ENCODE peak calls at places on chromosomes 12 and 14, in ten cellular contexts. O is cardiac muscle cell; L is GM12878; Q is vagina; H is CD4-positive, alpha-beta T cell; Y is heart right ventricle; V is left ventricle myocardium inferior; P is lower lobe of right lung; T is effector memory CD4-positive, alpha-beta T cell; K is breast epithelium. B is an unnamed sample.

GRCh38 chr14:81382517-81383225 is 17.5 kb downstream of the STON2 start:
- DNase-seq in O (no peak), H (no peak), V (no peak), P (no peak), T (no peak), Q (no peak), L (no peak), K (no peak), Y (no peak), B (no peak)

GRCh38 chr12:10941916-10942607 is 3.0 kb upstream of the TAS2R14 start:
- DNase-seq in H (no peak), K (no peak), V (no peak), Q (no peak), P (no peak), L (peak; percentile 9), T (no peak), Y (no peak), O (no peak), B (no peak)

GRCh38 chr14:89344871-89345270 is 72.2 kb downstream of the FOXN3 start:
- DNase-seq in Q (no peak), L (no peak), O (no peak), K (no peak), P (no peak), T (no peak), Y (no peak), V (no peak), H (no peak), B (no peak)

GRCh38 chr12:2268478-2269286 is 215.9 kb downstream of the CACNA1C start:
- DNase-seq in O (no peak), V (no peak), K (no peak), Y (no peak), T (no peak), L (no peak), P (no peak), Q (no peak), H (no peak), B (no peak)

GRCh38 chr14:30375280-30375892 is 183.6 kb upstream of the G2E3 start:
- DNase-seq in Y (peak; percentile 30), P (peak; percentile 55), T (peak; percentile 6), Q (no peak), O (peak; percentile 53), L (no peak), H (peak; percentile 52), K (no peak), V (peak; percentile 47), B (no peak)

GRCh38 chr14:65101631-65102440 is 481 bp downstream of the MAX start:
- DNase-seq in Q (no peak), O (peak; percentile 38), L (no peak), K (no peak), T (peak; percentile 33), V (peak; percentile 23), P (peak; percentile 58), H (peak; percentile 32), Y (peak; percentile 14), B (no peak)

GRCh38 chr14:100669468-100669867 is 57.2 kb upstream of the DLK1 start:
- DNase-seq in P (no peak), K (no peak), Y (no peak), L (no peak), O (peak; percentile 48), V (no peak), Q (no peak), H (no peak), T (no peak), B (no peak)

GRCh38 chr14:25800841-25801240 is 750.9 kb upstream of the STXBP6 start:
- DNase-seq in H (no peak), O (no peak), K (no peak), L (no peak), Y (no peak), T (no peak), P (no peak), Q (no peak), V (no peak), B (no peak)

GRCh38 chr14:90419200-90419599 is 22.4 kb downstream of the CALM1 start:
- DNase-seq in O (no peak), V (peak; percentile 67), Q (peak; percentile 89), Y (peak; percentile 90), H (no peak), T (no peak), P (no peak), K (peak; percentile 67), L (no peak), B (peak; percentile 13)

GRCh38 chr14:59347915-59348314 is 117.3 kb downstream of the GPR135 start:
- DNase-seq in L (no peak), V (no peak), K (no peak), Q (no peak), Y (no peak), P (no peak), O (no peak), T (no peak), H (no peak), B (no peak)

GRCh38 chr14:73723411-73723798 is 9.2 kb upstream of the PNMA1 start:
- DNase-seq in P (no peak), T (no peak), L (no peak), O (no peak), Y (no peak), K (no peak), Q (no peak), V (no peak), H (no peak), B (no peak)

GRCh38 chr14:45332360-45332988 is 79.5 kb upstream of the MIS18BP1 start:
- DNase-seq in Q (no peak), V (no peak), H (no peak), K (no peak), T (no peak), O (no peak), Y (peak; percentile 27), P (no peak), L (no peak), B (no peak)

GRCh38 chr14:75521415-75522199 is 662 bp upstream of the BATF start:
- DNase-seq in L (no peak), V (no peak), Q (no peak), P (no peak), Y (no peak), O (no peak), K (no peak), T (no peak), H (no peak), B (no peak)

GRCh38 chr12:109988274-109988673 is 7.9 kb downstream of the GIT2 start:
- DNase-seq in Y (no peak), K (no peak), O (no peak), V (no peak), P (no peak), L (no peak), Q (no peak), H (no peak), T (no peak), B (no peak)

GRCh38 chr14:60327447-60328331 is 78.7 kb downstream of the PPM1A start:
- DNase-seq in O (peak; percentile 17), Q (no peak), P (peak; percentile 56), Y (peak; percentile 11), T (no peak), L (peak; percentile 47), H (peak; percentile 11), K (no peak), V (peak; percentile 19), B (no peak)

GRCh38 chr14:68956728-68957127 is 22.4 kb downstream of the ACTN1 start:
- DNase-seq in K (no peak), L (no peak), Y (no peak), T (no peak), V (no peak), H (no peak), O (no peak), P (no peak), Q (no peak), B (no peak)

DNA sequence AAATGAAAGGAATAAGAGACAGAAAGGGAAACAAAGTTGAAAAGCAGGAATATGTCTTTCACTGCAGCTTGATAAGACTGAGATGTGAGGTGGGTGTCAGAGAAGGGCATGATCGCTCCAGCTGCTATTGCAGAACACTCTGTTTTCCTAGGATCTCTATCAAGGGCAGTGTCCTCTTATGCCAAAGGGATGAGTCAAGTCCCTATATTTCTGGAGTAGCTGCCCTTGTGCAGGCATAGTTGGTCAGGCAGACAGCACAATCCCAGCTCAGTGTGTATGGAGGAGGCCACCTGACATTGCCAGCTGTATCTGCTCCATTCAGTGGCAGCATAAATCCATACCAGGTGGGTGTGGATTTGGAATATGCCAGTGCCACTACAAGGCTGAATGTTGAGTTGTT is 101.6 kb downstream of the DAD1 start:
- DNase-seq in T (no peak), V (no peak), H (no peak), Y (no peak), O (no peak), K (no peak), L (no peak), Q (no peak), P (no peak), B (no peak)
- H3K27ac ChIP-seq in T (peak overlapping the region; percentile 66), V (peak overlapping the region; percentile 88), H (peak overlapping the region; percentile 50), Y (peak overlapping the region; percentile 75), O (no peak overlapping the region), K (no peak overlapping the region), L (peak overlapping the region; percentile 98), Q (peak overlapping the region; percentile 40), P (no peak overlapping the region), B (no peak overlapping the region)

DNA sequence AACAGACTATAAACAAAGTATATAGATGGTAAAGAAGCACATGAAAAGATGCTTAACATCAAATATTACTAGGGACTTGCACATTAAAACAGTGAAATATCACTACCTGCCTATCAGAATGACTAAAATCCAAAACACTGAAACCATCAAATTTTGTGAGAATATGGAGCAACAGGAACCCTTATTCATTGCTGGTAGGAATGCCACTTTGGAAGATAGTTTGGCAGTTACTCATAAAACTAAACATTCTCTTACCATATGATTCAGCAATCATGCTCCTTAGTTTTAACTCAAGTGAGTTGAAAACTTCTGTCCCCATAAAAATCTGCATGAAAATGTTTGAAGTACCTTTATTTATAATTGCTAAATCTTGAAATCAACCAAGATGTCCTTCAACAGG is 297.6 kb downstream of the DAD1 start:
- DNase-seq in H (no peak), K (no peak), V (no peak), Q (no peak), P (no peak), L (no peak), T (no peak), O (no peak), Y (no peak), B (no peak)
- H3K27ac ChIP-seq in H (no peak overlapping the region), K (no peak overlapping the region), V (no peak overlapping the region), Q (no peak overlapping the region), P (no peak overlapping the region), L (no peak overlapping the region), T (no peak overlapping the region), O (no peak overlapping the region), Y (no peak overlapping the region), B (no peak overlapping the region)

GRCh38 chr12:106107566-106107965 is 31.2 kb downstream of the NUAK1 start:
- DNase-seq in H (no peak), V (no peak), Y (no peak), K (no peak), Q (no peak), T (no peak), P (no peak), L (no peak), O (no peak), B (no peak)
- H3K27ac ChIP-seq in H (no peak overlapping the region), V (peak overlapping the region; percentile 98), Y (peak overlapping the region; percentile 62), K (peak overlapping the region; percentile 31), Q (peak overlapping the region; percentile 31), T (no peak overlapping the region), P (no peak overlapping the region), L (no peak overlapping the region), O (peak overlapping the region; percentile 18), B (peak overlapping the region; percentile 47)

DNA sequence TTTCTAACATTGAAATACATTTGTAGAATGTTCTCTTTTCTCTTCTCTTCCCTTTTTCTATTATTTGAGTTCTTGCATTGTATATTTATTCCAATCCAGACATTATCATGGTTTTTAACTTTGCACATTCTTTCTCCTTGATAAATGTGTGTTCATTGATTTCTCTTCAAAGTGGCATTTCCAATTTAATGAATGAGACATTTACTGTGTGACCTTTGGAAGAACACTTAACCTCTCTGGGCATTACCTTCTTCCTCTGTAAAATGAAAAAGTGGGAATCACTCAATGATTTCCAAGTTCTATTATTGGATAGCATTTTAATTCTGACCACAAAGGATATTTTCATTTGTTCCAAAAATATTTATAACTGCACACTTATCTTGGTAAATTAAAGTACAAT is 1095.8 kb downstream of the GALC start:
- DNase-seq in P (no peak), T (no peak), Q (no peak), V (no peak), Y (no peak), K (no peak), O (no peak), L (no peak), H (no peak), B (no peak)
- H3K27ac ChIP-seq in P (no peak overlapping the region), T (no peak overlapping the region), Q (no peak overlapping the region), V (no peak overlapping the region), Y (no peak overlapping the region), K (no peak overlapping the region), O (no peak overlapping the region), L (no peak overlapping the region), H (no peak overlapping the region), B (no peak overlapping the region)